ENCODE peak calls at places on chromosomes 13 and 19, in four cellular contexts. One of them, this sample, is unnamed.

GRCh38 chr19:16418597-16418962 is 53.2 kb downstream of the EPS15L1 start:
- DNase-seq in hepatocyte: no peak
- DNase-seq in GM23248: no peak
- DNase-seq in NCI-H1436: no peak
- DNase-seq in this sample: no peak

GRCh38 chr13:105410602-105411001 is 1124.9 kb downstream of the EFNB2 start:
- DNase-seq in hepatocyte: peak
- DNase-seq in GM23248: peak
- DNase-seq in NCI-H1436: no peak
- DNase-seq in this sample: no peak

GRCh38 chr13:44004881-44005280 is 125.2 kb downstream of the LACC1 start:
- DNase-seq in hepatocyte: peak
- DNase-seq in GM23248: peak
- DNase-seq in NCI-H1436: no peak
- DNase-seq in this sample: no peak

GRCh38 chr19:32676186-32676894 is 692 bp downstream of the RGS9BP start:
- DNase-seq in hepatocyte: peak
- DNase-seq in GM23248: peak
- DNase-seq in NCI-H1436: no peak
- DNase-seq in this sample: no peak

GRCh38 chr19:3712663-3713531 is 4.7 kb downstream of the TJP3 start:
- DNase-seq in hepatocyte: no peak
- DNase-seq in GM23248: no peak
- DNase-seq in NCI-H1436: no peak
- DNase-seq in this sample: no peak

GRCh38 chr13:46698015-46698414 is 98.9 kb downstream of the ESD start:
- DNase-seq in hepatocyte: no peak
- DNase-seq in GM23248: no peak
- DNase-seq in NCI-H1436: no peak
- DNase-seq in this sample: no peak

GRCh38 chr13:22040810-22041364 is 370.0 kb downstream of the FGF9 start:
- DNase-seq in hepatocyte: peak
- DNase-seq in GM23248: no peak
- DNase-seq in NCI-H1436: no peak
- DNase-seq in this sample: no peak

GRCh38 chr19:40262422-40262821 is 22.7 kb downstream of the AKT2 start:
- DNase-seq in hepatocyte: no peak
- DNase-seq in GM23248: no peak
- DNase-seq in NCI-H1436: no peak
- DNase-seq in this sample: no peak

GRCh38 chr13:56893843-56894242 is 246.9 kb upstream of the PRR20A start:
- DNase-seq in hepatocyte: no peak
- DNase-seq in GM23248: no peak
- DNase-seq in NCI-H1436: no peak
- DNase-seq in this sample: no peak

GRCh38 chr13:95206116-95206515 is 95.1 kb downstream of the ABCC4 start:
- DNase-seq in hepatocyte: no peak
- DNase-seq in GM23248: no peak
- DNase-seq in NCI-H1436: no peak
- DNase-seq in this sample: no peak

GRCh38 chr13:38693641-38694040 is 6.8 kb downstream of the FREM2 start:
- DNase-seq in hepatocyte: no peak
- DNase-seq in GM23248: no peak
- DNase-seq in NCI-H1436: no peak
- DNase-seq in this sample: no peak

GRCh38 chr19:41705393-41706174 is 2.8 kb upstream of the CEACAM5 start:
- DNase-seq in hepatocyte: peak
- DNase-seq in GM23248: peak
- DNase-seq in NCI-H1436: no peak
- DNase-seq in this sample: peak

GRCh38 chr19:29674374-29675119 is 9.3 kb downstream of the PLEKHF1 start:
- DNase-seq in hepatocyte: no peak
- DNase-seq in GM23248: no peak
- DNase-seq in NCI-H1436: no peak
- DNase-seq in this sample: no peak

GRCh38 chr13:110118106-110118505 is 188.9 kb downstream of the COL4A1 start:
- DNase-seq in hepatocyte: no peak
- DNase-seq in GM23248: no peak
- DNase-seq in NCI-H1436: no peak
- DNase-seq in this sample: no peak